ENCODE peak calls at places on chromosomes 7 and 10, in eight cellular contexts. S is HCT116, O is heart left ventricle, I is K562, W is adrenal gland, X is fibroblast of lung, K is IMR-90, L is SK-N-SH. B is an unnamed sample.

GRCh38 chr7:132464740-132465139 is 111.5 kb downstream of the PLXNA4 start:
- DNase-seq in I (no peak), X (peak), S (no peak), K (no peak), W (no peak), L (no peak), O (peak), B (no peak)

GRCh38 chr7:84139986-84140729 is 54.4 kb downstream of the SEMA3A start:
- DNase-seq in L (no peak), X (peak), I (no peak), K (peak), W (no peak), S (no peak), O (no peak), B (no peak)

GRCh38 chr10:85648279-85648754 is 718.3 kb downstream of the GRID1 start:
- DNase-seq in K (no peak), I (no peak), S (no peak), L (no peak), O (no peak), W (no peak), X (no peak), B (no peak)

GRCh38 chr10:117373848-117374505 is 1.3 kb downstream of the PDZD8 start:
- DNase-seq in X (peak), S (no peak), K (peak), W (peak), L (peak), O (peak), I (peak), B (peak)

GRCh38 chr7:104458875-104459274 is 130.5 kb downstream of the LHFPL3 start:
- DNase-seq in X (no peak), I (no peak), L (no peak), S (no peak), K (no peak), W (no peak), O (no peak), B (no peak)

GRCh38 chr10:99387541-99387940 is 42.9 kb downstream of the GOT1 start:
- DNase-seq in K (no peak), S (no peak), O (no peak), W (no peak), I (no peak), X (no peak), L (no peak), B (no peak)

GRCh38 chr10:8402469-8403074 is 348.1 kb downstream of the GATA3 start:
- DNase-seq in L (no peak), O (no peak), I (no peak), X (no peak), W (no peak), S (no peak), K (no peak), B (no peak)

GRCh38 chr7:127347567-127348246 is 44.8 kb downstream of the ZNF800 start:
- DNase-seq in K (peak), S (no peak), X (peak), L (peak), O (peak), W (peak), I (peak), B (peak)

GRCh38 chr10:132943555-132944404 is 1.4 kb upstream of the CFAP46 start:
- DNase-seq in W (no peak), X (no peak), I (no peak), L (no peak), O (peak), S (no peak), K (no peak), B (no peak)

GRCh38 chr10:22319559-22320558 is 1.0 kb upstream of the BMI1 start:
- DNase-seq in K (no peak), L (no peak), X (no peak), O (no peak), W (no peak), I (peak), S (no peak), B (no peak)

GRCh38 chr7:115240242-115240641 is 318.3 kb downstream of the MDFIC start:
- DNase-seq in W (no peak), X (peak), L (no peak), S (no peak), O (no peak), K (peak), I (no peak), B (no peak)

GRCh38 chr7:111198255-111198654 is 107.3 kb downstream of the LRRN3 start:
- DNase-seq in K (peak), S (peak), X (peak), W (no peak), I (peak), O (no peak), L (no peak), B (no peak)

GRCh38 chr7:115634633-115635032 is 395.9 kb downstream of the TFEC start:
- DNase-seq in L (no peak), W (no peak), K (no peak), I (no peak), X (peak), S (no peak), O (no peak), B (no peak)

GRCh38 chr10:21724695-21725371 is 190.8 kb downstream of the MLLT10 start:
- DNase-seq in X (peak), L (peak), O (peak), W (peak), K (peak), S (peak), I (peak), B (no peak)

GRCh38 chr7:87152897-87153641 is 816 bp downstream of the DMTF1 start:
- DNase-seq in W (peak), K (peak), I (peak), S (no peak), O (peak), X (peak), L (no peak), B (peak)

GRCh38 chr7:19948160-19948559 is 174.7 kb upstream of the TMEM196 start:
- DNase-seq in L (no peak), K (no peak), S (no peak), X (no peak), O (no peak), W (no peak), I (no peak), B (no peak)

GRCh38 chr7:106775552-106775936 is 89.5 kb upstream of the PIK3CG start:
- DNase-seq in L (no peak), O (no peak), S (peak), X (peak), I (peak), W (no peak), K (peak), B (no peak)

GRCh38 chr10:22824984-22825383 is 102.9 kb upstream of the ARMC3 start:
- DNase-seq in K (peak), I (no peak), O (no peak), S (peak), L (no peak), W (no peak), X (no peak), B (no peak)

GRCh38 chr10:77619964-77620703 is 17.5 kb downstream of the KCNMA1 start:
- DNase-seq in W (no peak), I (no peak), K (no peak), O (no peak), L (no peak), S (no peak), X (no peak), B (no peak)

GRCh38 chr7:1418505-1419309 is 40.6 kb downstream of the MICALL2 start:
- DNase-seq in I (peak), L (peak), O (no peak), S (peak), W (no peak), K (peak), X (peak), B (no peak)

GRCh38 chr7:149873968-149874643 is at the start of gene ATP6V0E2:
- DNase-seq in K (no peak), S (no peak), I (no peak), L (no peak), X (no peak), W (no peak), O (no peak), B (no peak)

DNA sequence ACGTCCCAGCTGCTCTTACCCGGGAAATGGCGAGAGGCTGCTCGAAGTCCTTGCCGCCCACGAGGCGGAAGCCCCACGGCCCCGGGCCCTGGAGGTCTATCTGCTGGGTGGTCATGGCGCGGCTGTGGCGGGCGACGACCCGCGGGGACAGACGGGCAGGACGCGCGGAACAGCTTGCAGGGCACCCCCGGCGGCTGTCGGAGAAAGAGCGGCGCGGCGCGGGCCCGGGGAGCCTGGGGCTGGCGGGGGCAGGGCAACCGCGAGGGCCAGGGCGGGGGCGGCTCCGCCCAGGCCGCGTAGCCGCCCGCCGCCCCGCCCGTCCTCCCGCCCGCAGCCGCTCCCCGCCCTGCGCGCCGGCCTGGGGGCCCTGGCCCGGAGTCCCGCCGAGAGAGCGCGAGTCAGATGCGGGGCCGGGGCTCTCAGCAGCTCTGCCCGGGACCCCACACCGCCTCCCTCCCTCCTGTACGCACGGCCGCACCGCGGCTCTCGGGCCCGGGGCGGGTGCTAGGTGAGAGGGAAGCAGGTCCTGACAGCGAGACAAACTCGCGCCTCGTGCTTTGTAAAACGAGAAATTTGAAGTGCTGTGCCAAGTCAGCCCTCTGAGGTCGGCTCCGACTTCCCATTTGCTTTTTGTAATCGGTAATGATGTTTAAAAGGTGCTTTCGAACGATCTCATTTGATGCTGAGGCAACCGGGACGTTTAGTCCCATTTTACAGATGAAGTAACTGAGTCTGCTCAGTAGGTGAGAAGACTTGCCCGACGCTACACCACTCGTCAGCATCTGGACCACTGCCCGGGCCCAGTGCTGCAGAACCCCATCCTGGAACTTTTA is at the start of gene PDLIM1:
- DNase-seq in L (peak), I (peak), W (peak), X (peak), K (peak), O (peak), S (no peak), B (peak)
- TF ChIP-seq CTCF in L (peak), I (peak), W (no peak), X (peak), K (peak), O (peak), S (peak), B (no peak)

GRCh38 chr7:142298009-142298408 is 40.2 kb upstream of the PRSS58 start:
- DNase-seq in O (no peak), X (no peak), W (no peak), L (peak), K (no peak), S (peak), I (peak), B (no peak)
- TF ChIP-seq CTCF in O (no peak), X (no peak), W (no peak), L (peak), K (peak), S (peak), I (peak), B (no peak)

DNA sequence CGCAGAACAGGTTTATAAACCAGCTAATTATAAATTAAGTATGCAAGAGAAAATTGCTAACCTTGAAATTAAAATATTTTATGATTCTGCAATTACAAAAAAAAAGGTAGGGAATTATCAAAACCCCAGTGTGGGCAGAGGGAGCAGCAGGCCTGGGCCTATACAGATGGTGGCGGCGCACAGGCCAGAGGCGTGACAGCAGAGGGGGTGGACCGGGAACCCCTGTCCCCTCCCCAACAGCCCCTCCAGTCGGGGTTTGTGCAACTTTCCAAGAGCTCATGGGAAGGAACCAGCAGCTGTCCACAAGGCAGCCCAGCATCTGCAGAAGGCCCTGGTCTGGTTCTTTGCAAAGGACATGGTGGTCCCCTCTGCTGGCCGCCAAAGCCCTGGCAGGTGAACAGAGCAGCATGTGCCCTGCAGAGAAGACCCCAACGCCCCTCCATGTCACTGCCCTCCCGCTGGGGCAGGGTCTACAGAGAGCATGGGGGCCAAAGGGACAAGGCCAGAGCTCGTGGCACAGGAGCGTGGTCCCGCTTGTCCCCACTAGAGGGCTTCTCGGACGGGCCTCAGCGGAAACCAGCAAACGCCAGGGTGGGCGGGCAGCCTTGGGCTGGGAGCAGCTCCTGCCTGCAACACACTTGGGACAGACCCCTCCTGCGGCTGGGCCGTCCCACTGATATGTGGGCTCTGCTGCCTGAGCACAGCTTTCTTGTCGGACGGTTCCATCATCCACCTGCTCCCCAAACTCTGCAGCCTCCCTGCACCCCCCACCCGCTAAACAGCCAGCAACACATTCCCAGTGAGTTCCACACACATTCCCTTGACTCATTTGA is 75.1 kb downstream of the EBF3 start:
- DNase-seq in K (peak), L (peak), O (peak), W (peak), I (peak), S (no peak), X (peak), B (peak)
- TF ChIP-seq CTCF in K (peak), L (peak), O (peak), W (peak), I (peak), S (peak), X (peak), B (peak)

GRCh38 chr10:25557136-25557535 is 376.9 kb upstream of the MYO3A start:
- DNase-seq in X (no peak), W (no peak), O (no peak), K (no peak), I (no peak), S (no peak), L (no peak), B (no peak)

GRCh38 chr10:25556457-25556856 is 377.6 kb upstream of the MYO3A start:
- DNase-seq in X (no peak), K (peak), L (no peak), S (no peak), W (no peak), I (peak), O (no peak), B (no peak)

GRCh38 chr10:25552283-25552919 is 377.6 kb downstream of the GPR158 start:
- DNase-seq in O (no peak), K (no peak), L (no peak), X (no peak), I (no peak), S (no peak), W (no peak), B (no peak)

GRCh38 chr10:25561761-25562160 is 372.3 kb upstream of the MYO3A start:
- DNase-seq in K (no peak), O (no peak), L (peak), I (no peak), X (no peak), W (no peak), S (no peak), B (no peak)

DNA sequence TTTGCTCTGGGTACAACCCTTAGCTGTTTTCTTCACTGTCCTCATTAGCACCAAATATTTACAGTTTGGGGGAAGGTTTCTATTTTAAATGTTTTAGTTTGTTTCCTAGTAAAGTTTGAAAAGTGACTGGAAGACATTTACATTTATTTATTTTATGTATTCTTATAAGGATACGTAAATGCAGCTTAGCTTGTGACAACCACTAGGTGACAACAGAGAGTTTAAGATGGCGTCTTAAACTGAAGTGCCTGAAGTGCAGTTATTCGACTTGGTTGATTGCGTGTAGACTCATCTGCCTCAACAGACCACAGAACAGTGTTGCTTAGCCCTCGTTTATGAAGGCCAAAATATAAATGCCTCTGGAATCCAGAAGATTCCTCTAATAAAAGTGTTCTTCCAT is 378.2 kb upstream of the MYO3A start:
- DNase-seq in W (no peak), L (no peak), K (no peak), X (no peak), O (no peak), I (peak), S (no peak), B (no peak)
- TF ChIP-seq CTCF in W (no peak), L (peak), K (no peak), X (no peak), O (no peak), I (peak), S (peak), B (no peak)

DNA sequence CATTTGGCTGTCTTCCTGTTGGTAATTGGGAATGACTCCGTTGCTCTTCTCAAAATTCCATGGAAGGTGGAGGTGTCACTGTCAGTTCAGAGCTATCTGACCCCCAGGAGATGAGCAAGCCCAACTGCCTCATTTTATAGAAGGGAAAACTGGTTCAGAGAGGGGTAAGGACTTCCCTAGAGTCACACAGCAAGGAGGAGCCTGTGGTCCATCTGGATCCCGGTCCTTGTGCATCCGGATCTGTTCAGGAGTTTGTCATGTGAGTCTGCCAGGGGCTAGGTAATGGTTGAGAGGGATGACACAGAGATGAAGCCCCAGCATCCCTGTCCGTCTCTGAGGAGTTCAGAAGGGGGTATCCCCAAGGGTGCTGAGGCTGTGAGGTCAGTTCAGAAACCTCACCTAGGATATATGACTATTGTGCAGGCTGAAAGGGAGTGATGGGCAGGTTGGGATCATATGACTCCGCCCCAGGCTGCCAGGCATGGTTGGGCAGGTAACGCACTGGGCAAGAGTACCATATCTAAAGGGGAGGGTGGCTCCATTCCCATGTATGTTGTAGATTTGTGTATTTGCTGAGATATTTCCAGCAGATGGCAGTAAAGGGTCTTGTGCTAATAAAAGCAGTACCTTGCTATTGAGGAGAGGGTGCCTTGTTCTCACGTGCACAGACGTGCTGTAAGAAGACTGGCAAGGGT is 16.0 kb upstream of the SLC29A3 start:
- DNase-seq in L (peak), W (no peak), O (no peak), S (peak), X (peak), K (peak), I (peak), B (no peak)
- TF ChIP-seq CTCF in L (peak), W (peak), O (peak), S (peak), X (peak), K (peak), I (peak), B (peak)

DNA sequence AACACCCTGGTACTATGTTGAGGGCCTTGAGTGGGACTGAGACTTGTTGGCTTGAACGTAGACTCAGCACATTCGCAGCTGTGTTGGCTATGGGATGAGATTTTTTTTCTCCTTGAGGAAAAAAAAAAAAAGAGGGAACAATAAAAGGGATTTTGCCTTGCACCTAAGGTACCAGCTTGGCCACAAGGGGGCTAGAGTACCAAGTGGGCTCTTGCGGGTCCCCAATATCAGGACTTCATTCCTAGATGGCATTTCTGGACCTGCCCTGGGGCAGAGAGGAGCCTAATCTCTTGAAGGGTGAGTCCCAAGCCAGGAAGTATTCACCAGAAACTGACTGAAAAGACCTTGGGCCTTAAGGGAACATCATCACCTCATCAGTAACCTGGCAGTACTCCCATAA is 1083.6 kb upstream of the PHF14 start:
- DNase-seq in I (no peak), S (no peak), X (no peak), K (no peak), W (no peak), O (no peak), L (no peak), B (no peak)
- TF ChIP-seq CTCF in I (no peak), S (no peak), X (no peak), K (no peak), W (no peak), O (no peak), L (no peak), B (no peak)